ENCODE peak calls at places on chromosomes 11 and 22, in eight cellular contexts. X is KBM-7; O is skeletal muscle cell; L is left ventricle myocardium superior; F is upper lobe of right lung; Y is stimulated activated CD4-positive, alpha-beta T cell treated with anti-CD3 and anti-CD28 coated beads, Interleukin-2, amount 100 ng/mL, for 48 hours; K is astrocyte of the hippocampus; T is activated T-helper 9 cell treated with anti-CD3 and anti-CD28 coated beads, Interleukin-2, amount 50 U/mL, for 16 hours. Z is an unnamed sample.

GRCh38 chr22:25137577-25138525 is 61.8 kb upstream of the CRYBB3 start:
- DNase-seq in X (no peak), O (no peak), L (no peak), F (no peak), Y (no peak), K (no peak), T (no peak), Z (no peak)

GRCh38 chr22:19801340-19802000 is 40.9 kb downstream of the TBX1 start:
- DNase-seq in X (no peak), O (no peak), L (peak; percentile 20), F (no peak), Y (no peak), K (no peak), T (no peak), Z (no peak)

GRCh38 chr11:75577198-75577597 is 15.1 kb downstream of the SERPINH1 start:
- DNase-seq in X (no peak), O (no peak), L (peak; percentile 77), F (peak; percentile 75), Y (peak; percentile 62), K (no peak), T (peak; percentile 40), Z (no peak)

GRCh38 chr22:37154925-37155712 is 5.4 kb upstream of the IL2RB start:
- DNase-seq in X (no peak), O (no peak), L (no peak), F (no peak), Y (no peak), K (no peak), T (no peak), Z (no peak)

GRCh38 chr11:89267660-89268302 is 90.1 kb downstream of the TYR start:
- DNase-seq in X (no peak), O (no peak), L (no peak), F (no peak), Y (no peak), K (no peak), T (no peak), Z (no peak)

GRCh38 chr22:32796865-32797573 is 4.5 kb upstream of the TIMP3 start:
- DNase-seq in X (peak; percentile 77), O (no peak), L (peak; percentile 80), F (peak; percentile 77), Y (peak; percentile 58), K (peak; percentile 85), T (peak; percentile 9), Z (peak; percentile 43)

GRCh38 chr11:36753960-36754359 is 155.9 kb upstream of the RAG2 start:
- DNase-seq in X (no peak), O (no peak), L (no peak), F (no peak), Y (no peak), K (no peak), T (no peak), Z (no peak)

GRCh38 chr11:116211166-116211565 is 561.6 kb downstream of the BUD13 start:
- DNase-seq in X (no peak), O (no peak), L (no peak), F (no peak), Y (no peak), K (no peak), T (no peak), Z (no peak)

GRCh38 chr11:118180300-118180703 is 3.9 kb upstream of the SCN2B start:
- DNase-seq in X (no peak), O (no peak), L (peak; percentile 92), F (no peak), Y (no peak), K (peak; percentile 82), T (no peak), Z (no peak)

GRCh38 chr22:45452565-45453449 is 39.3 kb downstream of the RIBC2 start:
- DNase-seq in X (no peak), O (no peak), L (no peak), F (no peak), Y (no peak), K (no peak), T (no peak), Z (no peak)

GRCh38 chr11:125170001-125170405 is 5.5 kb downstream of the PKNOX2 start:
- DNase-seq in X (no peak), O (no peak), L (peak; percentile 67), F (no peak), Y (no peak), K (no peak), T (no peak), Z (no peak)

GRCh38 chr11:61963282-61964057 is 4.0 kb downstream of the FTH1 start:
- DNase-seq in X (peak; percentile 90), O (no peak), L (no peak), F (peak; percentile 62), Y (no peak), K (no peak), T (no peak), Z (no peak)

GRCh38 chr11:70477607-70478006 is 79.3 kb downstream of the CTTN start:
- DNase-seq in X (no peak), O (no peak), L (peak; percentile 65), F (no peak), Y (no peak), K (no peak), T (no peak), Z (no peak)

GRCh38 chr11:14345668-14346067 is 13.3 kb downstream of the RRAS2 start:
- DNase-seq in X (no peak), O (no peak), L (no peak), F (no peak), Y (no peak), K (no peak), T (no peak), Z (no peak)

GRCh38 chr11:2385156-2386151 is 8.3 kb downstream of the CD81 start:
- DNase-seq in X (no peak), O (no peak), L (no peak), F (no peak), Y (no peak), K (no peak), T (no peak), Z (no peak)

Z was measured in GM12892.